ENCODE peak calls at places on chromosomes 2 and 18, in five cellular contexts. T is uterus; P is stimulated activated CD4-positive, alpha-beta T cell treated with anti-CD3 and anti-CD28 coated beads, TNF-alpha, amount 100 ng/mL, for 1 hour; M is heart right ventricle; N is T-cell. R is an unnamed sample.

GRCh38 chr2:128777091-128778045 is 458.7 kb upstream of the HS6ST1 start:
- DNase-seq in N (no peak), M (no peak), P (no peak), T (no peak), R (peak)

GRCh38 chr18:77062518-77063003 is 70.0 kb downstream of the MBP start:
- DNase-seq in P (peak), M (no peak), N (peak), T (no peak), R (no peak)

GRCh38 chr2:112643488-112643887 is 2.3 kb upstream of the SLC20A1 start:
- DNase-seq in N (no peak), P (no peak), M (no peak), T (no peak), R (no peak)

GRCh38 chr18:14086459-14087231 is 45.6 kb downstream of the ZNF519 start:
- DNase-seq in N (no peak), M (no peak), P (no peak), T (no peak), R (no peak)

GRCh38 chr2:240412211-240412830 is 23.1 kb upstream of the GPC1 start:
- DNase-seq in N (no peak), M (no peak), T (peak), P (no peak), R (no peak)

GRCh38 chr2:101012706-101013181 is 10.7 kb downstream of the RPL31 start:
- DNase-seq in P (no peak), M (peak), T (no peak), N (no peak), R (peak)

GRCh38 chr2:219289537-219290361 is 10.6 kb downstream of the DNAJB2 start:
- DNase-seq in M (peak), T (peak), N (no peak), P (no peak), R (no peak)

GRCh38 chr2:222864296-222864695 is 3.5 kb downstream of the ACSL3 start:
- DNase-seq in P (no peak), T (no peak), N (no peak), M (peak), R (no peak)

GRCh38 chr2:203973676-203974075 is 37.1 kb downstream of the ICOS start:
- DNase-seq in P (no peak), N (no peak), T (no peak), M (no peak), R (no peak)

GRCh38 chr2:68594041-68594440 is 49.3 kb upstream of the PROKR1 start:
- DNase-seq in T (no peak), N (no peak), M (no peak), P (no peak), R (no peak)

GRCh38 chr18:50340078-50340477 is 34.8 kb upstream of the SKA1 start:
- DNase-seq in P (no peak), M (no peak), T (no peak), N (no peak), R (no peak)

GRCh38 chr2:37011126-37011525 is 44.8 kb upstream of the STRN start:
- DNase-seq in T (no peak), N (no peak), M (no peak), P (no peak), R (no peak)

GRCh38 chr2:20486571-20486970 is 39.7 kb downstream of the RHOB start:
- DNase-seq in P (no peak), T (peak), N (no peak), M (no peak), R (no peak)

GRCh38 chr2:182077023-182077422 is 91.4 kb downstream of the PPP1R1C start:
- DNase-seq in N (no peak), M (no peak), P (no peak), T (no peak), R (no peak)

GRCh38 chr2:60234274-60234976 is 319.0 kb downstream of the BCL11A start:
- DNase-seq in T (no peak), N (no peak), M (no peak), P (no peak), R (no peak)

GRCh38 chr2:240387669-240388358 is 47.6 kb upstream of the GPC1 start:
- DNase-seq in M (peak), T (peak), N (no peak), P (no peak), R (no peak)

GRCh38 chr2:176935543-176936102 is 277.0 kb upstream of the HNRNPA3 start:
- DNase-seq in P (no peak), T (no peak), M (no peak), N (no peak), R (no peak)

GRCh38 chr2:53770264-53770663 is 2.7 kb downstream of the CHAC2 start:
- DNase-seq in N (no peak), M (no peak), T (no peak), P (no peak), R (no peak)

GRCh38 chr2:101152195-101153076 is 1.3 kb upstream of the TBC1D8 start:
- DNase-seq in T (peak), M (peak), P (no peak), N (no peak), R (peak)

GRCh38 chr18:8116346-8117007 is 492.8 kb upstream of the RAB12 start:
- DNase-seq in P (no peak), T (no peak), N (no peak), M (no peak), R (no peak)

GRCh38 chr2:27720004-27720551 is 51.4 kb upstream of the MRPL33 start:
- DNase-seq in P (peak), T (peak), N (no peak), M (no peak), R (no peak)

GRCh38 chr2:27701676-27702075 is 38.0 kb downstream of the SLC4A1AP start:
- DNase-seq in M (no peak), N (no peak), T (no peak), P (no peak), R (peak)

GRCh38 chr2:44246840-44247369 is 28.4 kb upstream of the SLC3A1 start:
- DNase-seq in P (no peak), T (no peak), N (no peak), M (no peak), R (no peak)

GRCh38 chr18:47149457-47150028 is 757 bp downstream of the HDHD2 start:
- DNase-seq in P (no peak), N (no peak), M (no peak), T (no peak), R (no peak)

GRCh38 chr18:49025767-49026500 is 75.2 kb upstream of the SMAD7 start:
- DNase-seq in N (no peak), P (no peak), M (no peak), T (no peak), R (peak)

GRCh38 chr2:120958623-120959366 is 223.1 kb downstream of the GLI2 start:
- DNase-seq in M (no peak), T (no peak), N (no peak), P (no peak), R (no peak)

GRCh38 chr18:52459890-52460289 is 119.9 kb downstream of the DCC start:
- DNase-seq in P (no peak), T (no peak), M (no peak), N (no peak), R (no peak)

GRCh38 chr2:40096360-40096759 is 317.3 kb upstream of the THUMPD2 start:
- DNase-seq in M (no peak), P (no peak), N (no peak), T (no peak), R (no peak)

GRCh38 chr2:75495862-75496261 is 64.9 kb downstream of the EVA1A start:
- DNase-seq in P (no peak), N (no peak), M (no peak), T (no peak), R (no peak)

GRCh38 chr18:57586243-57587049 is at the start of gene FECH:
- DNase-seq in T (peak), P (peak), N (peak), M (peak), R (peak)

GRCh38 chr2:226466589-226466988 is 333.0 kb downstream of the IRS1 start:
- DNase-seq in P (no peak), T (no peak), N (no peak), M (no peak), R (no peak)

GRCh38 chr2:30527411-30527810 is 80.4 kb downstream of the LCLAT1 start:
- DNase-seq in N (no peak), T (no peak), M (no peak), P (no peak), R (no peak)